ENCODE peak calls at places on chromosomes 6 and 20, in seven cellular contexts. One of them, this sample, is unnamed.
A peak's percentile ranks its signal among the peaks of the same experiment; 100 is the strongest.

GRCh38 chr6:157148391-157149323 is 174.7 kb downstream of the TMEM242 start:
- DNase-seq in heart left ventricle: peak; percentile 87
- DNase-seq in Karpas-422: no peak
- DNase-seq in mesendoderm: peak; percentile 60
- DNase-seq in PC-9: peak; percentile 76
- DNase-seq in pancreas: no peak
- DNase-seq in OCI-LY7: no peak
- DNase-seq in this sample: no peak

GRCh38 chr6:137171824-137172733 is 1.4 kb downstream of the IL22RA2 start:
- DNase-seq in OCI-LY7: no peak
- DNase-seq in heart left ventricle: no peak
- DNase-seq in pancreas: no peak
- DNase-seq in Karpas-422: no peak
- DNase-seq in mesendoderm: no peak
- DNase-seq in PC-9: peak; percentile 25
- DNase-seq in this sample: peak; percentile 5

GRCh38 chr6:41200901-41201783 is at the start of gene TREML2:
- DNase-seq in heart left ventricle: no peak
- DNase-seq in pancreas: no peak
- DNase-seq in mesendoderm: no peak
- DNase-seq in OCI-LY7: peak; percentile 87
- DNase-seq in Karpas-422: no peak
- DNase-seq in PC-9: no peak
- DNase-seq in this sample: no peak

GRCh38 chr6:37860226-37860839 is 40.8 kb downstream of the ZFAND3 start:
- DNase-seq in pancreas: no peak
- DNase-seq in mesendoderm: peak; percentile 55
- DNase-seq in PC-9: peak; percentile 12
- DNase-seq in heart left ventricle: no peak
- DNase-seq in Karpas-422: peak; percentile 51
- DNase-seq in OCI-LY7: peak; percentile 35
- DNase-seq in this sample: no peak

GRCh38 chr6:167227984-167228383 is 63.1 kb upstream of the UNC93A start:
- DNase-seq in pancreas: no peak
- DNase-seq in heart left ventricle: no peak
- DNase-seq in Karpas-422: no peak
- DNase-seq in OCI-LY7: no peak
- DNase-seq in PC-9: no peak
- DNase-seq in mesendoderm: peak; percentile 82
- DNase-seq in this sample: no peak

GRCh38 chr6:56902551-56903464 is 52.1 kb upstream of the BEND6 start:
- DNase-seq in Karpas-422: peak; percentile 78
- DNase-seq in OCI-LY7: peak; percentile 57
- DNase-seq in heart left ventricle: peak; percentile 32
- DNase-seq in mesendoderm: peak; percentile 28
- DNase-seq in pancreas: no peak
- DNase-seq in PC-9: no peak
- DNase-seq in this sample: no peak

GRCh38 chr20:52494244-52494643 is 302.7 kb upstream of the ZFP64 start:
- DNase-seq in OCI-LY7: no peak
- DNase-seq in Karpas-422: no peak
- DNase-seq in pancreas: no peak
- DNase-seq in mesendoderm: no peak
- DNase-seq in PC-9: no peak
- DNase-seq in heart left ventricle: no peak
- DNase-seq in this sample: no peak

GRCh38 chr20:41139227-41140093 is 2.1 kb downstream of the PLCG1 start:
- DNase-seq in heart left ventricle: no peak
- DNase-seq in mesendoderm: no peak
- DNase-seq in OCI-LY7: no peak
- DNase-seq in Karpas-422: no peak
- DNase-seq in pancreas: no peak
- DNase-seq in PC-9: no peak
- DNase-seq in this sample: no peak

GRCh38 chr20:57617079-57617795 is 3.0 kb downstream of the ZBP1 start:
- DNase-seq in PC-9: no peak
- DNase-seq in heart left ventricle: no peak
- DNase-seq in pancreas: no peak
- DNase-seq in OCI-LY7: no peak
- DNase-seq in Karpas-422: no peak
- DNase-seq in mesendoderm: no peak
- DNase-seq in this sample: no peak

GRCh38 chr20:6038256-6038655 is 15.6 kb downstream of the LRRN4 start:
- DNase-seq in pancreas: no peak
- DNase-seq in Karpas-422: no peak
- DNase-seq in PC-9: no peak
- DNase-seq in mesendoderm: no peak
- DNase-seq in OCI-LY7: no peak
- DNase-seq in heart left ventricle: peak; percentile 68
- DNase-seq in this sample: no peak

GRCh38 chr6:39791850-39792500 is at the start of gene DAAM2:
- DNase-seq in OCI-LY7: no peak
- DNase-seq in PC-9: no peak
- DNase-seq in Karpas-422: no peak
- DNase-seq in mesendoderm: peak; percentile 42
- DNase-seq in heart left ventricle: peak; percentile 76
- DNase-seq in pancreas: peak; percentile 86
- DNase-seq in this sample: no peak

GRCh38 chr6:135686784-135687301 is 164.7 kb upstream of the PDE7B start:
- DNase-seq in PC-9: no peak
- DNase-seq in mesendoderm: no peak
- DNase-seq in Karpas-422: no peak
- DNase-seq in OCI-LY7: no peak
- DNase-seq in pancreas: no peak
- DNase-seq in heart left ventricle: no peak
- DNase-seq in this sample: no peak

GRCh38 chr20:49979030-49979832 is 3.5 kb upstream of the SNAI1 start:
- DNase-seq in heart left ventricle: peak; percentile 56
- DNase-seq in mesendoderm: peak; percentile 85
- DNase-seq in Karpas-422: peak; percentile 82
- DNase-seq in pancreas: peak; percentile 86
- DNase-seq in PC-9: peak; percentile 55
- DNase-seq in OCI-LY7: peak; percentile 69
- DNase-seq in this sample: no peak

GRCh38 chr6:8100159-8100854 is 2.0 kb downstream of the EEF1E1 start:
- DNase-seq in OCI-LY7: no peak
- DNase-seq in Karpas-422: peak; percentile 31
- DNase-seq in PC-9: no peak
- DNase-seq in mesendoderm: no peak
- DNase-seq in heart left ventricle: no peak
- DNase-seq in pancreas: no peak
- DNase-seq in this sample: no peak

GRCh38 chr6:17612048-17612447 is 11.9 kb downstream of the FAM8A1 start:
- DNase-seq in pancreas: no peak
- DNase-seq in mesendoderm: no peak
- DNase-seq in OCI-LY7: no peak
- DNase-seq in PC-9: no peak
- DNase-seq in heart left ventricle: no peak
- DNase-seq in Karpas-422: no peak
- DNase-seq in this sample: no peak

GRCh38 chr20:64035066-64035932 is 683 bp upstream of the C20orf204 start:
- DNase-seq in OCI-LY7: no peak
- DNase-seq in PC-9: no peak
- DNase-seq in pancreas: no peak
- DNase-seq in Karpas-422: no peak
- DNase-seq in heart left ventricle: no peak
- DNase-seq in mesendoderm: no peak
- DNase-seq in this sample: no peak

GRCh38 chr6:157273756-157274088 is 49.6 kb downstream of the TMEM242 start:
- DNase-seq in Karpas-422: peak; percentile 97
- DNase-seq in OCI-LY7: peak; percentile 84
- DNase-seq in mesendoderm: peak; percentile 24
- DNase-seq in pancreas: no peak
- DNase-seq in PC-9: peak; percentile 18
- DNase-seq in heart left ventricle: peak; percentile 53
- DNase-seq in this sample: no peak

GRCh38 chr6:23688650-23689049 is 437.4 kb upstream of the NRSN1 start:
- DNase-seq in mesendoderm: no peak
- DNase-seq in PC-9: no peak
- DNase-seq in OCI-LY7: no peak
- DNase-seq in Karpas-422: no peak
- DNase-seq in pancreas: no peak
- DNase-seq in heart left ventricle: no peak
- DNase-seq in this sample: no peak

GRCh38 chr20:43739148-43739749 is 12.4 kb upstream of the GTSF1L start:
- DNase-seq in OCI-LY7: no peak
- DNase-seq in heart left ventricle: no peak
- DNase-seq in Karpas-422: no peak
- DNase-seq in pancreas: no peak
- DNase-seq in mesendoderm: no peak
- DNase-seq in PC-9: no peak
- DNase-seq in this sample: no peak

GRCh38 chr6:109441069-109441816 is 719 bp downstream of the SMPD2 start:
- DNase-seq in PC-9: peak; percentile 43
- DNase-seq in Karpas-422: peak; percentile 70
- DNase-seq in OCI-LY7: peak; percentile 42
- DNase-seq in pancreas: peak; percentile 74
- DNase-seq in mesendoderm: peak; percentile 87
- DNase-seq in heart left ventricle: peak; percentile 54
- DNase-seq in this sample: no peak

GRCh38 chr6:127818149-127818548 is 82.7 kb downstream of the THEMIS start:
- DNase-seq in heart left ventricle: no peak
- DNase-seq in OCI-LY7: no peak
- DNase-seq in PC-9: no peak
- DNase-seq in Karpas-422: no peak
- DNase-seq in pancreas: no peak
- DNase-seq in mesendoderm: no peak
- DNase-seq in this sample: no peak

GRCh38 chr6:138372711-138373463 is 4.8 kb upstream of the SMIM28 start:
- DNase-seq in pancreas: no peak
- DNase-seq in mesendoderm: no peak
- DNase-seq in OCI-LY7: no peak
- DNase-seq in heart left ventricle: no peak
- DNase-seq in PC-9: no peak
- DNase-seq in Karpas-422: no peak
- DNase-seq in this sample: no peak

GRCh38 chr6:109027964-109028363 is 66.7 kb downstream of the SESN1 start:
- DNase-seq in PC-9: no peak
- DNase-seq in heart left ventricle: no peak
- DNase-seq in Karpas-422: no peak
- DNase-seq in pancreas: no peak
- DNase-seq in mesendoderm: no peak
- DNase-seq in OCI-LY7: no peak
- DNase-seq in this sample: no peak

DNA sequence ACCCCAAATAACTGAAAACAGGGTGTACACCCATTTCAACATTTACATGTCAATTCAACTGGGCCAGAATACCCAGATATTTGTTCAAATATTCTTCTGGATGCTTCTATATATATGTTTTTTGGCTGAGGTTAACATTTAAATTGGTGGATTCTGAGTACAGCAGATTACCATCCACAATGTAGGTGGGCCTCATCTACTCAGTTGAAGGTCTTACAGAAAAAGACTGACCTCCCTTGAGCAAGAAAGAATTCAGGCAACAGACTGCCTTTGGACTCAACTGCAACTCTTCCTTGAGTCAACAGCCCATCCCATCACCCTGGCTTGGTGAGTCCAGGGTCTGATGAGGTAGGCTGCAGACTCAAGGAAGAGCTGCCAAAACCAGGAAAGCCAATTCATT is 84.1 kb downstream of the ATG5 start:
- DNase-seq in pancreas: no peak
- DNase-seq in PC-9: no peak
- DNase-seq in OCI-LY7: no peak
- DNase-seq in mesendoderm: no peak
- DNase-seq in Karpas-422: no peak
- DNase-seq in heart left ventricle: no peak
- DNase-seq in this sample: no peak
- H3K4me3 ChIP-seq in pancreas: no peak overlapping the region
- H3K4me3 ChIP-seq in PC-9: no peak overlapping the region
- H3K4me3 ChIP-seq in OCI-LY7: no peak overlapping the region
- H3K4me3 ChIP-seq in mesendoderm: no peak overlapping the region
- H3K4me3 ChIP-seq in Karpas-422: no peak overlapping the region
- H3K4me3 ChIP-seq in heart left ventricle: no peak overlapping the region
- H3K4me3 ChIP-seq in this sample: no peak overlapping the region

GRCh38 chr6:36114798-36115408 is 15.4 kb upstream of the MAPK13 start:
- DNase-seq in PC-9: no peak
- DNase-seq in OCI-LY7: peak; percentile 84
- DNase-seq in heart left ventricle: no peak
- DNase-seq in pancreas: no peak
- DNase-seq in Karpas-422: peak; percentile 90
- DNase-seq in mesendoderm: no peak
- DNase-seq in this sample: no peak

GRCh38 chr6:36113701-36114100 is 16.6 kb upstream of the MAPK13 start:
- DNase-seq in heart left ventricle: no peak
- DNase-seq in pancreas: no peak
- DNase-seq in OCI-LY7: no peak
- DNase-seq in Karpas-422: no peak
- DNase-seq in PC-9: no peak
- DNase-seq in mesendoderm: no peak
- DNase-seq in this sample: no peak

GRCh38 chr6:36111526-36111925 is 18.8 kb upstream of the MAPK13 start:
- DNase-seq in mesendoderm: no peak
- DNase-seq in heart left ventricle: no peak
- DNase-seq in pancreas: no peak
- DNase-seq in OCI-LY7: no peak
- DNase-seq in PC-9: no peak
- DNase-seq in Karpas-422: no peak
- DNase-seq in this sample: no peak

GRCh38 chr6:36110863-36111262 is 19.4 kb upstream of the MAPK13 start:
- DNase-seq in heart left ventricle: no peak
- DNase-seq in Karpas-422: no peak
- DNase-seq in mesendoderm: no peak
- DNase-seq in PC-9: no peak
- DNase-seq in pancreas: no peak
- DNase-seq in OCI-LY7: peak; percentile 62
- DNase-seq in this sample: no peak

GRCh38 chr6:36113049-36113448 is 17.3 kb upstream of the MAPK13 start:
- DNase-seq in Karpas-422: no peak
- DNase-seq in PC-9: no peak
- DNase-seq in heart left ventricle: no peak
- DNase-seq in mesendoderm: no peak
- DNase-seq in pancreas: no peak
- DNase-seq in OCI-LY7: no peak
- DNase-seq in this sample: no peak
- H3K4me1 ChIP-seq in Karpas-422: peaks cover 84% of the 10 kb centered on the region
- H3K4me1 ChIP-seq in PC-9: peaks cover 5% of the 10 kb centered on the region
- H3K4me1 ChIP-seq in heart left ventricle: peaks cover 33% of the 10 kb centered on the region
- H3K4me1 ChIP-seq in mesendoderm: no peaks in the 10 kb centered on the region
- H3K4me1 ChIP-seq in pancreas: no peaks in the 10 kb centered on the region
- H3K4me1 ChIP-seq in OCI-LY7: peaks cover 92% of the 10 kb centered on the region
- H3K4me1 ChIP-seq in this sample: no peaks in the 10 kb centered on the region

DNA sequence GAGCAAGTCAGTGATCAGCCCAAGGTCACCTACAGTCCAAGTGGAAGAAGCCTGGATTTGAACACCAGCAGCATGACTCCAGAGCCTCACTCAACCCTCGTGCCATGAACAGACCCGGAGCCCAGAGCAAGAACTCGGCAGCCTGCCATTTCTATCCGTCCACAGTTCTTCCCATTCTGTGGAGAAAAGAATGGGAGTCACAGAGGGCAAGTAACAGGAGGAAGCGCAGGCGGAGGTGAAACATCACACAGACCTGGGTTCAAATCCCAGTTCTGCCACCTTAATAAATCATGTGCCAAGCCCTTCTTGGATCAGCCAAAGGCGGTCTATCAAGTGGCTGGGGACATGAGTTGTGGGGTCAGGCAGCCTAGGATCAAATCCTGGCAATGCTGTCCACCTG is 4.3 kb downstream of the PREX1 start:
- DNase-seq in OCI-LY7: no peak
- DNase-seq in heart left ventricle: no peak
- DNase-seq in pancreas: no peak
- DNase-seq in PC-9: no peak
- DNase-seq in Karpas-422: no peak
- DNase-seq in mesendoderm: no peak
- DNase-seq in this sample: no peak
- H3K4me3 ChIP-seq in OCI-LY7: peak overlapping the region; percentile 91
- H3K4me3 ChIP-seq in heart left ventricle: no peak overlapping the region
- H3K4me3 ChIP-seq in pancreas: no peak overlapping the region
- H3K4me3 ChIP-seq in PC-9: no peak overlapping the region
- H3K4me3 ChIP-seq in Karpas-422: no peak overlapping the region
- H3K4me3 ChIP-seq in mesendoderm: no peak overlapping the region
- H3K4me3 ChIP-seq in this sample: no peak overlapping the region

GRCh38 chr20:32536861-32537656 is 48.1 kb downstream of the NOL4L start:
- DNase-seq in mesendoderm: no peak
- DNase-seq in PC-9: peak; percentile 91
- DNase-seq in heart left ventricle: peak; percentile 33
- DNase-seq in OCI-LY7: peak; percentile 68
- DNase-seq in Karpas-422: peak; percentile 53
- DNase-seq in pancreas: peak; percentile 84
- DNase-seq in this sample: no peak
- H3K4me1 ChIP-seq in mesendoderm: peaks cover 5% of the 10 kb centered on the region
- H3K4me1 ChIP-seq in PC-9: peaks cover 63% of the 10 kb centered on the region
- H3K4me1 ChIP-seq in heart left ventricle: peaks cover 54% of the 10 kb centered on the region
- H3K4me1 ChIP-seq in OCI-LY7: peaks cover 58% of the 10 kb centered on the region
- H3K4me1 ChIP-seq in Karpas-422: peaks cover 17% of the 10 kb centered on the region
- H3K4me1 ChIP-seq in pancreas: no peaks in the 10 kb centered on the region
- H3K4me1 ChIP-seq in this sample: peaks cover 14% of the 10 kb centered on the region